ENCODE peak calls at places on chromosomes 6 and 20, in five cellular contexts. One of them, this sample, is unnamed.

GRCh38 chr6:33975631-33976424 is 170.1 kb downstream of the GRM4 start:
- DNase-seq in A673: no peak
- DNase-seq in CD4-positive, alpha-beta T cell: no peak
- DNase-seq in nephron progenitor cell: peak
- DNase-seq in spleen: peak
- DNase-seq in this sample: no peak

GRCh38 chr20:25025091-25025861 is 32.7 kb downstream of the ACSS1 start:
- DNase-seq in CD4-positive, alpha-beta T cell: no peak
- DNase-seq in nephron progenitor cell: no peak
- DNase-seq in spleen: peak
- DNase-seq in A673: no peak
- DNase-seq in this sample: no peak

GRCh38 chr6:163922562-163922961 is 508.0 kb downstream of the QKI start:
- DNase-seq in nephron progenitor cell: no peak
- DNase-seq in spleen: no peak
- DNase-seq in CD4-positive, alpha-beta T cell: no peak
- DNase-seq in A673: no peak
- DNase-seq in this sample: no peak

GRCh38 chr20:33687993-33688937 is 2.1 kb upstream of the E2F1 start:
- DNase-seq in nephron progenitor cell: no peak
- DNase-seq in A673: no peak
- DNase-seq in spleen: no peak
- DNase-seq in CD4-positive, alpha-beta T cell: no peak
- DNase-seq in this sample: no peak

GRCh38 chr20:16583444-16583843 is 10.2 kb upstream of the KIF16B start:
- DNase-seq in spleen: no peak
- DNase-seq in A673: no peak
- DNase-seq in nephron progenitor cell: no peak
- DNase-seq in CD4-positive, alpha-beta T cell: no peak
- DNase-seq in this sample: no peak

GRCh38 chr6:43671011-43671800 is 16.4 kb downstream of the MRPS18A start:
- DNase-seq in spleen: no peak
- DNase-seq in CD4-positive, alpha-beta T cell: no peak
- DNase-seq in nephron progenitor cell: no peak
- DNase-seq in A673: no peak
- DNase-seq in this sample: no peak

GRCh38 chr6:133202610-133203343 is 38.4 kb upstream of the EYA4 start:
- DNase-seq in A673: no peak
- DNase-seq in nephron progenitor cell: no peak
- DNase-seq in spleen: no peak
- DNase-seq in CD4-positive, alpha-beta T cell: no peak
- DNase-seq in this sample: no peak

GRCh38 chr6:161044335-161044734 is 52.8 kb downstream of the MAP3K4 start:
- DNase-seq in CD4-positive, alpha-beta T cell: no peak
- DNase-seq in A673: no peak
- DNase-seq in nephron progenitor cell: no peak
- DNase-seq in spleen: no peak
- DNase-seq in this sample: no peak

GRCh38 chr6:148972481-148972880 is 225.7 kb downstream of the UST start:
- DNase-seq in nephron progenitor cell: peak
- DNase-seq in A673: peak
- DNase-seq in CD4-positive, alpha-beta T cell: no peak
- DNase-seq in spleen: peak
- DNase-seq in this sample: peak

GRCh38 chr20:2528671-2529070 is 7.7 kb upstream of the TMC2 start:
- DNase-seq in spleen: no peak
- DNase-seq in A673: no peak
- DNase-seq in CD4-positive, alpha-beta T cell: no peak
- DNase-seq in nephron progenitor cell: no peak
- DNase-seq in this sample: no peak

GRCh38 chr20:47540443-47541354 is 39.0 kb downstream of the NCOA3 start:
- DNase-seq in spleen: no peak
- DNase-seq in nephron progenitor cell: no peak
- DNase-seq in CD4-positive, alpha-beta T cell: no peak
- DNase-seq in A673: peak
- DNase-seq in this sample: peak

GRCh38 chr6:118285791-118286190 is 262.3 kb upstream of the PLN start:
- DNase-seq in spleen: no peak
- DNase-seq in CD4-positive, alpha-beta T cell: no peak
- DNase-seq in A673: no peak
- DNase-seq in nephron progenitor cell: no peak
- DNase-seq in this sample: no peak

GRCh38 chr6:161233986-161234620 is 39.8 kb downstream of the AGPAT4 start:
- DNase-seq in A673: peak
- DNase-seq in spleen: no peak
- DNase-seq in CD4-positive, alpha-beta T cell: no peak
- DNase-seq in nephron progenitor cell: no peak
- DNase-seq in this sample: no peak

GRCh38 chr20:4794846-4795245 is 73.1 kb downstream of the PRND start:
- DNase-seq in CD4-positive, alpha-beta T cell: no peak
- DNase-seq in nephron progenitor cell: no peak
- DNase-seq in spleen: no peak
- DNase-seq in A673: no peak
- DNase-seq in this sample: no peak

GRCh38 chr6:149499066-149499465 is 14.3 kb upstream of the ZC3H12D start:
- DNase-seq in nephron progenitor cell: no peak
- DNase-seq in CD4-positive, alpha-beta T cell: no peak
- DNase-seq in A673: peak
- DNase-seq in spleen: no peak
- DNase-seq in this sample: no peak

GRCh38 chr20:34895465-34895864 is 19.1 kb downstream of the ACSS2 start:
- DNase-seq in spleen: no peak
- DNase-seq in CD4-positive, alpha-beta T cell: no peak
- DNase-seq in nephron progenitor cell: no peak
- DNase-seq in A673: no peak
- DNase-seq in this sample: no peak

GRCh38 chr6:151240036-151240685 is 394 bp downstream of the AKAP12 start:
- DNase-seq in spleen: peak
- DNase-seq in CD4-positive, alpha-beta T cell: no peak
- DNase-seq in nephron progenitor cell: peak
- DNase-seq in A673: peak
- DNase-seq in this sample: peak

GRCh38 chr20:63706852-63707557 is 771 bp downstream of the ARFRP1 start:
- DNase-seq in spleen: peak
- DNase-seq in A673: peak
- DNase-seq in CD4-positive, alpha-beta T cell: peak
- DNase-seq in nephron progenitor cell: peak
- DNase-seq in this sample: peak

GRCh38 chr20:25223179-25223661 is 24.7 kb upstream of the PYGB start:
- DNase-seq in nephron progenitor cell: no peak
- DNase-seq in CD4-positive, alpha-beta T cell: no peak
- DNase-seq in spleen: no peak
- DNase-seq in A673: peak
- DNase-seq in this sample: peak

DNA sequence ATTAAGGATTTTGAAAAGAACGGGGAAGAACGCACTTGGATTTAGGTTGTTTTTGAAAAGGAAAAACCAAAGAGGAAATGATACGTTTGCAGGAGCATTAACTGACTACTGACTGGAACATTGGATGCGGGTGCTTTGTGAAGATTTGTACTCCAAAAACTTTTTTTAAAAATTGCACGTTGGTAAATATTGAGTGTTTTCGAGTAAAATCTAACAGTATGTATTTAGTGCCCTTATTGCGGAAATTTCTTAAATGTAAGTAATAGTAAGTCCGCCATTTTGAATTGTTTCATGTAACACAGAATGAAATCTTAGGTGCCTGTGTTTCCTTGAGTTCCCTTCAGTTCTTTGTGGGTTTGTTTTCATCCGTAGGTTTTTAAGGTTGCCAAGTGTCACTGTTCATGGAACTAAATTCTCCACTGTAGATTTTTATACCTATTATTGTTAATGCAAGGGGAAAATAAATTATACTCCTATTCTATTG is 15.2 kb upstream of the LIN28B start:
- DNase-seq in CD4-positive, alpha-beta T cell: no peak
- DNase-seq in spleen: no peak
- DNase-seq in nephron progenitor cell: no peak
- DNase-seq in A673: peak
- DNase-seq in this sample: no peak
- TF ChIP-seq CTCF in CD4-positive, alpha-beta T cell: peak
- TF ChIP-seq CTCF in spleen: no peak
- TF ChIP-seq CTCF in nephron progenitor cell: peak
- TF ChIP-seq CTCF in A673: no peak
- TF ChIP-seq CTCF in this sample: peak

DNA sequence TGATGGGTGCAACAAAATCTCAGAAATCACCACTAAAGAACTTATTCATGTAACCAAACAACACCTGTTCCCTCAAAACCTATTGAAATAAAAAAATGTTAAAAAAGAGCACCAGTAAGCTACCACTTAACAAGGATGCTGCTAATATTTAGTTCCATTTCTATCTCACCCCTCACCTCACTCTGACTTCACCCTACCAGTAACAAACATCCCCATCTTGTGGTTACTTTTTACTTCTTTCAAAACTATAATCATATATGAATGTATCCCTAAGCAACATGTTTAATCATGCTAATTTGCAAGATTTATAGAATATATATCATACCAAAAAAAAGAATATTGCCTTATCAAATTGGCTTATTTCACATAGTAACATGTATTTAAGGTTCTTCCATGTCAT is 27.4 kb upstream of the SLC24A3 start:
- DNase-seq in spleen: no peak
- DNase-seq in CD4-positive, alpha-beta T cell: no peak
- DNase-seq in nephron progenitor cell: no peak
- DNase-seq in A673: no peak
- DNase-seq in this sample: no peak
- TF ChIP-seq CTCF in spleen: no peak
- TF ChIP-seq CTCF in CD4-positive, alpha-beta T cell: no peak
- TF ChIP-seq CTCF in nephron progenitor cell: no peak
- TF ChIP-seq CTCF in A673: no peak
- TF ChIP-seq CTCF in this sample: no peak

GRCh38 chr20:58219342-58219700 is 9.1 kb downstream of the ANKRD60 start:
- DNase-seq in nephron progenitor cell: no peak
- DNase-seq in spleen: no peak
- DNase-seq in A673: peak
- DNase-seq in CD4-positive, alpha-beta T cell: no peak
- DNase-seq in this sample: peak
- TF ChIP-seq CTCF in nephron progenitor cell: no peak
- TF ChIP-seq CTCF in spleen: no peak
- TF ChIP-seq CTCF in A673: peak
- TF ChIP-seq CTCF in CD4-positive, alpha-beta T cell: no peak
- TF ChIP-seq CTCF in this sample: no peak

GRCh38 chr6:46412662-46413061 is 78.6 kb downstream of the RCAN2 start:
- DNase-seq in spleen: no peak
- DNase-seq in nephron progenitor cell: no peak
- DNase-seq in A673: peak
- DNase-seq in CD4-positive, alpha-beta T cell: no peak
- DNase-seq in this sample: no peak
- TF ChIP-seq CTCF in spleen: no peak
- TF ChIP-seq CTCF in nephron progenitor cell: no peak
- TF ChIP-seq CTCF in A673: no peak
- TF ChIP-seq CTCF in CD4-positive, alpha-beta T cell: no peak
- TF ChIP-seq CTCF in this sample: no peak

This sample was measured in Calu3.